ENCODE peak calls at places on chromosomes 7 and 10, in four cellular contexts. S, P, H and E are unnamed samples.

GRCh38 chr10:117442944-117443676 is 67.9 kb upstream of the PDZD8 start:
- DNase-seq in S (peak), P (no peak), H (peak), E (peak)

GRCh38 chr7:43593010-43593409 is 10.1 kb downstream of the STK17A start:
- DNase-seq in S (no peak), P (no peak), H (no peak), E (no peak)

GRCh38 chr10:62726142-62726541 is 78.4 kb upstream of the ADO start:
- DNase-seq in S (no peak), P (no peak), H (no peak), E (no peak)

GRCh38 chr7:2554654-2555053 is 670 bp downstream of the BRAT1 start:
- DNase-seq in S (no peak), P (no peak), H (peak), E (no peak)

GRCh38 chr7:132561763-132562162 is 14.5 kb downstream of the PLXNA4 start:
- DNase-seq in S (no peak), P (no peak), H (no peak), E (no peak)

GRCh38 chr7:117715784-117716445 is 157.3 kb downstream of the CTTNBP2 start:
- DNase-seq in S (peak), P (peak), H (peak), E (no peak)

GRCh38 chr7:133070562-133070961 is 11.3 kb downstream of the CHCHD3 start:
- DNase-seq in S (no peak), P (no peak), H (peak), E (no peak)

GRCh38 chr10:52357986-52358385 is 43.9 kb downstream of the DKK1 start:
- DNase-seq in S (no peak), P (no peak), H (no peak), E (no peak)

DNA sequence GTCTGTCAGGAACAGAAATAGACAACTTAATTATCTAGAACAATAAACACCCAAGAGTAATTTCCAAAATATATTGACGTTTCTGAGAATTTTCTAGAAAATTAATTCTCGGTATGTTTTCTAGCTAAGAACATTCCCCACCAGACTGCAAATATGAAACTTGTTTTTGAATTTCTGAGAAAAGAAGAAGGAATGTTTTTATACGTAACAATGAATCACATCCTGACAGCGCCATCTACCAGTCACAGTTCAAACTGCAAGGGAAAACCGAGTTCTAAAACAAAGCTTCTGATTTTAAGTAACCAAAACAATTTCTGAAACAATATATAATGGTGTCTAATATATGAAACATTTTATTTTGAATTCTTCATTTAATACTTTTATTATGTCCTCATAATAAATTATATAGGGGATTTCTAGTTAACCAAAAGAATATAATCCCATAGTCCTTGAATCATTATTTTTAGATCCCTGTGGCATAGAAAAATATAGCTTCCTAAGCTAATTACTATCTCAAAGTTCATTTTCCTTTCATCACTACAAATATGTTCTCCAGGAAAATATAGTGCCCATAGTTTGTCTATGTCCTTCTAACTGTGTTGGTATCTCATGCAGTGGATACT is 34.5 kb upstream of the MEOX2 start:
- DNase-seq in S (peak), P (peak), H (peak), E (no peak)
- H3K27ac ChIP-seq in S (no peak), P (no peak), H (no peak), E (no peak)

DNA sequence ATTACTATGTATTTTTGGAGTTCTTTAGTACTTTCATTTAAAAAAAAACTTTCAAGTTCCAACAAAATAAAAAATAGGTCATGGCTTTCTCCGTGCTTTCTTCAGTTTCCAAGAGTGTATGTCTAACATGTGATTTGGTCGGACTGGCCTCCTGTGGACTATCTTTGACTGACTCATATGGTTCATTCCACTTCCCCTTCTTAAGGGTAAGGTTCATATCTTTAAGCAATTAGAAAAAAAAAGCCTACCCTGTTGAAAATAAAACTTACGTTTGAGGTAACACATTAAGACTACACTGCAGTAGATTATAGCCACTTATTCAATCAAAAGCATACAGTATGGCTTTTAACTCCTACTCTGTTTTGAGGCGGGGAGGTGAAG is 112.8 kb upstream of the AHR start:
- DNase-seq in S (peak), P (peak), H (no peak), E (no peak)
- H3K27ac ChIP-seq in S (no peak), P (no peak), H (no peak), E (peak)

GRCh38 chr7:17947606-17948005 is 7.3 kb upstream of the SNX13 start:
- DNase-seq in S (no peak), P (no peak), H (no peak), E (no peak)
- H3K27ac ChIP-seq in S (no peak), P (no peak), H (no peak), E (no peak)

DNA sequence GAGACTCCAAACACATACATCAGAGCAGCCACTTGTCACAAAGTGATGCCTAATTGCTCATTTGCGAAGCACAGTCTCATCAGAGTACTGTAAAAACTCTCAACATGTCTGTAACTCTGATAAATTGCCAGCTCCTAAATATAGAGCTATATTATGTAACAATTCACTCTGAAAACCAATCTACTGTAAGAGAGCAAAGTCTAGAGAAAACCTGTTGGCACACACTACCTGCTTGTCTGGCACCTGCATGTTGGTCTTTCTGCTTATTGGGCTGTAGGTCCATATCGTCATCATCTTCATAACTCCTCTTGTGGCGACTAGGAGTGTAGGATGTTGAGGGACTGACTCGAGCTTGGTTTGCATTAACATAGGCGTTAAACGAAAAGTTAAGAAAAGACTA is 19.8 kb downstream of the MCMBP start:
- DNase-seq in S (no peak), P (no peak), H (no peak), E (no peak)
- H3K27ac ChIP-seq in S (no peak), P (no peak), H (no peak), E (no peak)

DNA sequence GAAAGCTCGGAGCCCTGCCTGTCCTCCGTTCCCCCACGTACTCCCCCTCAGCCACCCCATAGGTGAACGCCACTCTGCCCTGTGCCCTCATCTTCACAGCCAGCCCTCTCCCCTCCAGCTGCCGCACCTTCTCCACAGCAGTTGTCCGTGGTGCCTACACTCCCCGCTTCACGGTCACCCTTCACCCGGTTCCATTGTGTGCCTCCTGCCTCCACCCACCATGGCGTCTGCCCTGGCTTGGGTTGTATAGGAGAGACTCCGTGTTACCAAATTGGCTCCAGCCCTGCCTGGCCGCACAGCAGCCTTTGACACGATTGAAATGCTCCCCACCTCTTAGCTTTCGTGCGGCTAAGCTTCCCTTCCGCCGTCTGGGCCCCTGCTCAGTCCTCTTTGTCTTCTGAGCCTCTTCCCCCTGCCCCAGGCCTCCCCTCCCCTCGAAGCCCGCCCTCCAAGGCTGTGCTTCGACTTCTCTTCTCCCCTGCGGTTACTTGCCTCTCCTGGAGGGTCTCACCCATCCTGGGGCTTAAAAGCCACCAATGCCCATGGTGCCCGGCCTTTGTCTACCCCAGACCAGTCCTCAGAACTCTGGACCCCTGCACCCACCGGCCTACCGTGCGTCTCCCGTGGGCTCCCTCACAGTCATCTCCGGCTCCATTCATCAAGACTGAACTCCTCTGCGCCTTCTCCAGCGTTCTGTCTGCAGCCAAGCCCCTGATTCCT is 18.4 kb upstream of the NODAL start:
- DNase-seq in S (no peak), P (no peak), H (peak), E (no peak)
- H3K27ac ChIP-seq in S (no peak), P (no peak), H (no peak), E (no peak)